ENCODE peak calls at places on chromosomes 4 and X, in six cellular contexts. E, C, A, R, P and I are unnamed samples.

GRCh38 chrX:7316280-7316679 is 168.3 kb upstream of the PUDP start:
- DNase-seq in E (no peak), R (no peak), C (no peak), A (no peak), P (no peak), I (no peak)

GRCh38 chr4:75876218-75876617 is 26.0 kb downstream of the PPEF2 start:
- DNase-seq in E (no peak), P (no peak), A (no peak), C (no peak), R (no peak), I (no peak)

GRCh38 chrX:100883654-100884053 is 9.5 kb upstream of the NOX1 start:
- DNase-seq in E (no peak), P (no peak), R (no peak), C (no peak), A (no peak), I (no peak)

GRCh38 chr4:40662962-40663604 is 33.4 kb upstream of the RBM47 start:
- DNase-seq in R (no peak), P (no peak), A (peak; percentile 71), C (no peak), E (peak; percentile 26), I (peak; percentile 75)

GRCh38 chrX:53128097-53128749 is 34.3 kb downstream of the KANTR start:
- DNase-seq in C (no peak), E (no peak), R (no peak), P (no peak), A (no peak), I (no peak)

GRCh38 chr4:88661724-88662123 is 35.9 kb downstream of the NAP1L5 start:
- DNase-seq in C (no peak), P (no peak), A (peak; percentile 66), E (no peak), R (no peak), I (no peak)

GRCh38 chr4:123997736-123998449 is 601.3 kb downstream of the SPRY1 start:
- DNase-seq in R (no peak), P (no peak), A (no peak), E (no peak), C (no peak), I (no peak)

GRCh38 chr4:90078440-90078839 is 48.8 kb upstream of the CCSER1 start:
- DNase-seq in E (no peak), A (no peak), C (no peak), R (no peak), P (no peak), I (no peak)

GRCh38 chr4:165351359-165352130 is 24.1 kb downstream of the MSMO1 start:
- DNase-seq in A (no peak), R (no peak), P (no peak), C (no peak), E (no peak), I (no peak)

GRCh38 chr4:23838131-23838530 is 51.7 kb downstream of the PPARGC1A start:
- DNase-seq in A (no peak), R (no peak), E (no peak), P (no peak), C (no peak), I (no peak)

GRCh38 chr4:88893961-88894360 is 163.0 kb downstream of the FAM13A start:
- DNase-seq in R (no peak), C (no peak), A (no peak), E (no peak), P (no peak), I (no peak)

GRCh38 chr4:139682309-139683210 is 16.9 kb downstream of the MGST2 start:
- DNase-seq in R (no peak), E (no peak), A (no peak), C (no peak), P (no peak), I (no peak)

GRCh38 chr4:141702472-141703182 is 66.2 kb downstream of the IL15 start:
- DNase-seq in C (no peak), E (peak; percentile 13), R (no peak), P (no peak), A (peak; percentile 6), I (no peak)

GRCh38 chrX:71214604-71215334 is 8.3 kb upstream of the GJB1 start:
- DNase-seq in C (no peak), A (no peak), E (peak; percentile 82), P (no peak), R (peak; percentile 89), I (no peak)

GRCh38 chrX:153061732-153062131 is 5.5 kb downstream of the PNMA3 start:
- DNase-seq in R (no peak), C (no peak), E (no peak), P (no peak), A (peak; percentile 24), I (no peak)

GRCh38 chr4:185215261-185215660 is 5.9 kb downstream of the SNX25 start:
- DNase-seq in P (no peak), E (no peak), C (no peak), R (no peak), A (no peak), I (no peak)

GRCh38 chr4:15469402-15470148 is at the start of gene CC2D2A:
- DNase-seq in E (peak; percentile 9), A (peak; percentile 60), C (no peak), P (no peak), R (no peak), I (no peak)

GRCh38 chr4:161393614-161394013 is 770.2 kb downstream of the FSTL5 start:
- DNase-seq in C (no peak), P (no peak), E (no peak), R (no peak), A (no peak), I (no peak)

GRCh38 chr4:1261107-1261928 is 12.4 kb upstream of the CTBP1 start:
- DNase-seq in C (no peak), P (no peak), E (no peak), A (no peak), R (no peak), I (no peak)

GRCh38 chrX:152992120-152992519 is 1.8 kb downstream of the PNMA5 start:
- DNase-seq in E (no peak), C (no peak), P (no peak), R (no peak), A (no peak), I (no peak)

GRCh38 chr4:41360911-41361830 is 104.4 kb downstream of the UCHL1 start:
- DNase-seq in E (peak; percentile 34), P (no peak), C (peak; percentile 75), R (peak; percentile 42), A (no peak), I (no peak)

GRCh38 chr4:25013756-25014737 is 16.7 kb downstream of the LGI2 start:
- DNase-seq in P (no peak), E (no peak), R (no peak), A (no peak), C (no peak), I (no peak)

GRCh38 chr4:107734120-107734519 is 14.1 kb upstream of the PAPSS1 start:
- DNase-seq in A (no peak), E (peak; percentile 11), P (no peak), C (no peak), R (no peak), I (no peak)

GRCh38 chr4:113436360-113436759 is 325.2 kb downstream of the CAMK2D start:
- DNase-seq in R (no peak), C (no peak), E (no peak), A (peak; percentile 75), P (peak; percentile 49), I (no peak)

GRCh38 chr4:144572660-144573059 is 73.3 kb upstream of the HHIP start:
- DNase-seq in A (no peak), P (no peak), R (no peak), E (no peak), C (no peak), I (no peak)

GRCh38 chr4:127881565-127881869 is 824 bp downstream of the PLK4 start:
- DNase-seq in E (no peak), R (no peak), P (no peak), C (no peak), A (no peak), I (no peak)
- TF ChIP-seq CTCF in E (no peak), R (no peak), P (no peak), C (no peak), A (peak; percentile 9), I (no peak)

GRCh38 chr4:115121351-115122043 is 8.1 kb upstream of the NDST4 start:
- DNase-seq in P (no peak), E (no peak), C (no peak), R (no peak), A (no peak), I (no peak)

DNA sequence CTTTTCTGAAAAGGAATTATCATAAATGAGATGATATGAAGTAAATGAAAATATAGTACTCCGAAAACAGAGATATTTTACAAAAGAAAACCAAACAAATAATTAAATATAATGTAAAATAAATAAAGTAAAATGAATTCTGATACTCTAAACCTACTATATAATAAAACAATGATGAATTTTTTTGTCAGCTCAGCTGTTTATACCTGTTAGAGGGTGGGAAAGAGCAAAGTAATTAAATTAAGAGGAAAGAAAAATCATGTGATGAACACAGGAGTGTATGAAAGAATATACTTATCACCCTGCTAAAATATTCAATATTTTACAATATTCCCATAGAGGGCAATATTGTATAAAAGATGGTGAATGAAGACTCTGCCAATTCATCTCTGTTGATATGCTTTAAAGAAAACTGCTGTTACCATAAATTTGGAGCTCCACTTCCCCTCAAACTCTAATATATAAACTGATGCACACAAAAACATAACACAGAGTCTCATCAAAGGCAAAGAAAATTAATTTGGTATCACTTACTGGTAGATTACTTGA is 6.5 kb upstream of the NDST4 start:
- DNase-seq in P (no peak), A (no peak), R (no peak), C (no peak), E (no peak), I (no peak)
- TF ChIP-seq CTCF in P (peak; percentile 6), A (no peak), R (no peak), C (no peak), E (no peak), I (no peak)

DNA sequence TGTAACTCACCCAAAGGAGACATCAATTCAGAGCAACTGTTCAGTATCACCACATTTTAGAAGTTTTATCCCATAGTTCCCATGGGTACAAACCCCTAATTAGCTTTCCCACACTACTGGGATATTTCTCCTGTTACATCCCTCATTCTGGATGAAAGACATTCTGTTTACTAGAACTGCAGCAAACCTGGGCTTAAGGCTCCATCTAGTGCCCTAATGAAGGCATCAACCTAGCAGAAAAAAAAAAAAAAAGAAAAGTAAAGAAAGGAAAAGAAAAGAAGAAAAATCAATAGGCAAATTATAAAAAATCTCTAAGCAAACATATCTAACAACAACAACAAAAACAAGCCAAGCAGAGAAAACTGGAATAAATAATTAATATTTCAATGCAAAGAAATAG is 133.7 kb upstream of the CPXCR1 start:
- DNase-seq in C (no peak), R (no peak), E (no peak), A (peak; percentile 11), P (no peak), I (no peak)
- TF ChIP-seq CTCF in C (no peak), R (no peak), E (no peak), A (peak; percentile 29), P (peak; percentile 11), I (peak; percentile 48)

GRCh38 chr4:105215609-105216313 is 69.1 kb downstream of the TET2 start:
- DNase-seq in C (no peak), R (no peak), P (no peak), A (peak; percentile 20), E (no peak), I (no peak)
- TF ChIP-seq CTCF in C (no peak), R (no peak), P (no peak), A (no peak), E (no peak), I (no peak)